ENCODE peak calls at places on chromosomes 16 and 17, in six cellular contexts. One of them, this sample, is unnamed.

GRCh38 chr16:69260019-69260418 is 51.1 kb upstream of the VPS4A start:
- DNase-seq in bronchial epithelial cell: no peak
- DNase-seq in tibial artery: no peak
- DNase-seq in WERI-Rb-1: no peak
- DNase-seq in H9: peak; percentile 29
- DNase-seq in cardiac muscle cell: no peak
- DNase-seq in this sample: no peak

GRCh38 chr16:53111078-53111776 is 56.4 kb downstream of the CHD9 start:
- DNase-seq in bronchial epithelial cell: no peak
- DNase-seq in tibial artery: no peak
- DNase-seq in WERI-Rb-1: no peak
- DNase-seq in H9: no peak
- DNase-seq in cardiac muscle cell: peak; percentile 45
- DNase-seq in this sample: no peak

GRCh38 chr17:20095366-20096080 is 86.4 kb downstream of the SPECC1 start:
- DNase-seq in bronchial epithelial cell: peak; percentile 38
- DNase-seq in tibial artery: peak; percentile 82
- DNase-seq in WERI-Rb-1: peak; percentile 77
- DNase-seq in H9: peak; percentile 84
- DNase-seq in cardiac muscle cell: peak; percentile 56
- DNase-seq in this sample: peak; percentile 60

GRCh38 chr16:89050868-89051311 is 42.8 kb upstream of the ACSF3 start:
- DNase-seq in bronchial epithelial cell: no peak
- DNase-seq in tibial artery: no peak
- DNase-seq in WERI-Rb-1: no peak
- DNase-seq in H9: no peak
- DNase-seq in cardiac muscle cell: no peak
- DNase-seq in this sample: no peak

GRCh38 chr16:83830091-83830768 is 22.5 kb downstream of the HSBP1 start:
- DNase-seq in bronchial epithelial cell: no peak
- DNase-seq in tibial artery: no peak
- DNase-seq in WERI-Rb-1: no peak
- DNase-seq in H9: no peak
- DNase-seq in cardiac muscle cell: no peak
- DNase-seq in this sample: no peak

GRCh38 chr17:31582151-31582907 is 190.9 kb downstream of the RAB11FIP4 start:
- DNase-seq in bronchial epithelial cell: no peak
- DNase-seq in tibial artery: peak; percentile 72
- DNase-seq in WERI-Rb-1: no peak
- DNase-seq in H9: peak; percentile 28
- DNase-seq in cardiac muscle cell: peak; percentile 77
- DNase-seq in this sample: no peak

GRCh38 chr16:47533744-47534292 is 72.7 kb downstream of the PHKB start:
- DNase-seq in bronchial epithelial cell: no peak
- DNase-seq in tibial artery: no peak
- DNase-seq in WERI-Rb-1: no peak
- DNase-seq in H9: no peak
- DNase-seq in cardiac muscle cell: no peak
- DNase-seq in this sample: no peak

GRCh38 chr16:19710991-19711545 is 7.0 kb downstream of the KNOP1 start:
- DNase-seq in bronchial epithelial cell: no peak
- DNase-seq in tibial artery: no peak
- DNase-seq in WERI-Rb-1: no peak
- DNase-seq in H9: no peak
- DNase-seq in cardiac muscle cell: no peak
- DNase-seq in this sample: no peak

GRCh38 chr17:38416840-38417209 is 11.4 kb upstream of the ARHGAP23 start:
- DNase-seq in bronchial epithelial cell: no peak
- DNase-seq in tibial artery: no peak
- DNase-seq in WERI-Rb-1: no peak
- DNase-seq in H9: no peak
- DNase-seq in cardiac muscle cell: peak; percentile 37
- DNase-seq in this sample: no peak

GRCh38 chr17:15348030-15348429 is 6.6 kb upstream of the TEKT3 start:
- DNase-seq in bronchial epithelial cell: peak; percentile 44
- DNase-seq in tibial artery: peak; percentile 29
- DNase-seq in WERI-Rb-1: no peak
- DNase-seq in H9: no peak
- DNase-seq in cardiac muscle cell: no peak
- DNase-seq in this sample: no peak

GRCh38 chr16:50632927-50633800 is 47.9 kb downstream of the SNX20 start:
- DNase-seq in bronchial epithelial cell: no peak
- DNase-seq in tibial artery: no peak
- DNase-seq in WERI-Rb-1: no peak
- DNase-seq in H9: no peak
- DNase-seq in cardiac muscle cell: no peak
- DNase-seq in this sample: no peak

GRCh38 chr17:8391711-8392110 is 5.9 kb downstream of the RNF222 start:
- DNase-seq in bronchial epithelial cell: peak; percentile 73
- DNase-seq in tibial artery: no peak
- DNase-seq in WERI-Rb-1: no peak
- DNase-seq in H9: peak; percentile 58
- DNase-seq in cardiac muscle cell: peak; percentile 29
- DNase-seq in this sample: no peak

GRCh38 chr16:11029948-11030347 is 85.6 kb downstream of the CLEC16A start:
- DNase-seq in bronchial epithelial cell: peak; percentile 68
- DNase-seq in tibial artery: no peak
- DNase-seq in WERI-Rb-1: no peak
- DNase-seq in H9: no peak
- DNase-seq in cardiac muscle cell: peak; percentile 17
- DNase-seq in this sample: no peak

GRCh38 chr16:56279132-56279531 is 87.8 kb downstream of the GNAO1 start:
- DNase-seq in bronchial epithelial cell: peak; percentile 4
- DNase-seq in tibial artery: no peak
- DNase-seq in WERI-Rb-1: no peak
- DNase-seq in H9: no peak
- DNase-seq in cardiac muscle cell: no peak
- DNase-seq in this sample: no peak

GRCh38 chr17:11296994-11297393 is 56.0 kb downstream of the SHISA6 start:
- DNase-seq in bronchial epithelial cell: peak; percentile 11
- DNase-seq in tibial artery: no peak
- DNase-seq in WERI-Rb-1: no peak
- DNase-seq in H9: no peak
- DNase-seq in cardiac muscle cell: no peak
- DNase-seq in this sample: no peak

GRCh38 chr17:41656249-41657023 is 32.1 kb upstream of the KRT17 start:
- DNase-seq in bronchial epithelial cell: no peak
- DNase-seq in tibial artery: no peak
- DNase-seq in WERI-Rb-1: no peak
- DNase-seq in H9: no peak
- DNase-seq in cardiac muscle cell: no peak
- DNase-seq in this sample: no peak

GRCh38 chr17:12580640-12581039 is 85.0 kb upstream of the MYOCD start:
- DNase-seq in bronchial epithelial cell: no peak
- DNase-seq in tibial artery: no peak
- DNase-seq in WERI-Rb-1: no peak
- DNase-seq in H9: no peak
- DNase-seq in cardiac muscle cell: no peak
- DNase-seq in this sample: no peak

GRCh38 chr16:61014869-61015268 is 1021.4 kb downstream of the CDH8 start:
- DNase-seq in bronchial epithelial cell: no peak
- DNase-seq in tibial artery: no peak
- DNase-seq in WERI-Rb-1: peak; percentile 6
- DNase-seq in H9: peak; percentile 57
- DNase-seq in cardiac muscle cell: no peak
- DNase-seq in this sample: peak; percentile 9

GRCh38 chr16:19710191-19710908 is 7.7 kb downstream of the KNOP1 start:
- DNase-seq in bronchial epithelial cell: no peak
- DNase-seq in tibial artery: no peak
- DNase-seq in WERI-Rb-1: no peak
- DNase-seq in H9: peak; percentile 41
- DNase-seq in cardiac muscle cell: no peak
- DNase-seq in this sample: no peak

GRCh38 chr16:2473999-2474876 is 689 bp upstream of the TBC1D24 start:
- DNase-seq in bronchial epithelial cell: no peak
- DNase-seq in tibial artery: no peak
- DNase-seq in WERI-Rb-1: peak; percentile 44
- DNase-seq in H9: peak; percentile 64
- DNase-seq in cardiac muscle cell: peak; percentile 39
- DNase-seq in this sample: peak; percentile 45

GRCh38 chr16:85428168-85428898 is 184.8 kb upstream of the GSE1 start:
- DNase-seq in bronchial epithelial cell: peak; percentile 20
- DNase-seq in tibial artery: peak; percentile 23
- DNase-seq in WERI-Rb-1: no peak
- DNase-seq in H9: peak; percentile 60
- DNase-seq in cardiac muscle cell: peak; percentile 34
- DNase-seq in this sample: peak; percentile 45

GRCh38 chr16:27225536-27226360 is 22.4 kb downstream of the KDM8 start:
- DNase-seq in bronchial epithelial cell: no peak
- DNase-seq in tibial artery: no peak
- DNase-seq in WERI-Rb-1: no peak
- DNase-seq in H9: no peak
- DNase-seq in cardiac muscle cell: no peak
- DNase-seq in this sample: no peak
- TF ChIP-seq CTCF in bronchial epithelial cell: peak; percentile 5
- TF ChIP-seq CTCF in tibial artery: no peak
- TF ChIP-seq CTCF in WERI-Rb-1: no peak
- TF ChIP-seq CTCF in H9: peak; percentile 20
- TF ChIP-seq CTCF in cardiac muscle cell: no peak
- TF ChIP-seq CTCF in this sample: no peak

GRCh38 chr16:82641336-82641984 is 14.7 kb downstream of the CDH13 start:
- DNase-seq in bronchial epithelial cell: peak; percentile 34
- DNase-seq in tibial artery: no peak
- DNase-seq in WERI-Rb-1: no peak
- DNase-seq in H9: no peak
- DNase-seq in cardiac muscle cell: peak; percentile 63
- DNase-seq in this sample: no peak
- TF ChIP-seq CTCF in bronchial epithelial cell: peak; percentile 21
- TF ChIP-seq CTCF in tibial artery: peak; percentile 17
- TF ChIP-seq CTCF in WERI-Rb-1: peak; percentile 8
- TF ChIP-seq CTCF in H9: peak; percentile 53
- TF ChIP-seq CTCF in cardiac muscle cell: peak; percentile 56
- TF ChIP-seq CTCF in this sample: no peak

DNA sequence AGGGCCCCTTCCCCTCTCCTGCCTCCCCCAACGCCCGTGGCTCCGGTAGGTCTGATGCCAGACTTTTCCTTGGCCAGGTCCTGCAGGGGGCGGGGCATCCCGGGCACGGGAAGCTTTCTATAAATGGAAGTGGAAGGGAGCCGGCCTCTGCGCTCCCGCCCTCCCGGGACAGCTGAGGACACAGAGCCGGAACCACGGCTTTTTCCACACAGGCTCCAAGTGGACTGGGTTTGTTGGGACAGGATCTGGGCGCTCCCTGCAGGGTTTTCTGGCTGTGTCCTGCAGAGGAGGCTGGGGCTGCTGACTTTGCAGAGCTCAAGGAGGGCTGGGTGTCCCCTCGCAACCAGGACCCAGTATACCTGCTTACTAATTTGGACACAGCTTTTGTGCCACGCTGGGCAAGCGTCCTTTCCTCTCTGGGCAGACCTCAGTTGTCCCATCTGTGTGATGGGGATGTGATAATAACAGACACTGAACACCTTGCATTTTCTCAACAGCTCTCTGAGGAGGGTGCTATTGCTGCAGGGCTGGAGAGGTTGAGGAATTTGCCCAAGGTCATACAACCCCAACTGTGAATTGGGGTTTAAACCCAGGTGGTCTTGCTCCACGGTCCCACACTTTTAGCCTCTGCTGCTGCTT is 1.8 kb downstream of the TNS4 start:
- DNase-seq in bronchial epithelial cell: peak; percentile 47
- DNase-seq in tibial artery: peak; percentile 89
- DNase-seq in WERI-Rb-1: peak; percentile 96
- DNase-seq in H9: peak; percentile 93
- DNase-seq in cardiac muscle cell: peak; percentile 90
- DNase-seq in this sample: peak; percentile 74
- TF ChIP-seq CTCF in bronchial epithelial cell: peak; percentile 6
- TF ChIP-seq CTCF in tibial artery: no peak
- TF ChIP-seq CTCF in WERI-Rb-1: no peak
- TF ChIP-seq CTCF in H9: peak; percentile 11
- TF ChIP-seq CTCF in cardiac muscle cell: peak; percentile 4
- TF ChIP-seq CTCF in this sample: no peak

GRCh38 chr17:3381957-3382356 is 4.2 kb downstream of the OR3A2 start:
- DNase-seq in bronchial epithelial cell: no peak
- DNase-seq in tibial artery: no peak
- DNase-seq in WERI-Rb-1: no peak
- DNase-seq in H9: no peak
- DNase-seq in cardiac muscle cell: no peak
- DNase-seq in this sample: no peak
- TF ChIP-seq CTCF in bronchial epithelial cell: no peak
- TF ChIP-seq CTCF in tibial artery: no peak
- TF ChIP-seq CTCF in WERI-Rb-1: no peak
- TF ChIP-seq CTCF in H9: no peak
- TF ChIP-seq CTCF in cardiac muscle cell: no peak
- TF ChIP-seq CTCF in this sample: no peak

DNA sequence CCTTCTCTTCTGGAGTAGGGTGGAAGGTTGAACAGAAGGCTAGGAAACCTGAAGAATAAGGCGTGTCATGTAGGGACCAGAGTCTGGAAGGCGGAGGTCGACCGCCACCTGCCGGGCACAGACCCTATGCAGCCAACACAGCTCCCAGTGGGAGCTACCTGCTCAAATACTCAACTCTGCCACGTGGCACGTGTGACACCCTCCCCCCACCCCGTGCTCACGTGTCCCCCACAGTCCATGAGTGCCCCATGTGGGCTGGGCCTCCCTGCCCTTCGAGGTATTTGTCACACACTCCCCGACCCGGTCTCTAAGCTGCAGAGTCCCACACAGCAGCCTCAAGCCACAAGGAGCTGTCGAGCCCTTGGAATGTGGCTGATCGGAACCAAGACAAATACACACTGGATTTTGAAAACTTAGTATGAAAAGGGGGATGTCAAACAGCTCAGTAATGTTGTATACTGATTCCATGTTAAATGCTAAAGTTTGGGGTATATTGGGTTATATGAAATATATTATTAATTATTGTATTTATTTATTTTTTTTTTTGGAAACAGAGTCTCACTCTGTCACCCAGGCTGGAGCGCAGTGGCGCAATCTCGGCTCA is 11.7 kb downstream of the HID1 start:
- DNase-seq in bronchial epithelial cell: peak; percentile 52
- DNase-seq in tibial artery: no peak
- DNase-seq in WERI-Rb-1: peak; percentile 96
- DNase-seq in H9: peak; percentile 93
- DNase-seq in cardiac muscle cell: peak; percentile 54
- DNase-seq in this sample: peak; percentile 61
- TF ChIP-seq CTCF in bronchial epithelial cell: peak; percentile 79
- TF ChIP-seq CTCF in tibial artery: no peak
- TF ChIP-seq CTCF in WERI-Rb-1: peak; percentile 99
- TF ChIP-seq CTCF in H9: peak; percentile 86
- TF ChIP-seq CTCF in cardiac muscle cell: peak; percentile 54
- TF ChIP-seq CTCF in this sample: peak; percentile 44

GRCh38 chr17:14351493-14351892 is 50.6 kb downstream of the HS3ST3B1 start:
- DNase-seq in bronchial epithelial cell: no peak
- DNase-seq in tibial artery: no peak
- DNase-seq in WERI-Rb-1: no peak
- DNase-seq in H9: no peak
- DNase-seq in cardiac muscle cell: no peak
- DNase-seq in this sample: no peak

GRCh38 chr17:14352139-14352538 is 51.3 kb downstream of the HS3ST3B1 start:
- DNase-seq in bronchial epithelial cell: no peak
- DNase-seq in tibial artery: no peak
- DNase-seq in WERI-Rb-1: peak; percentile 64
- DNase-seq in H9: no peak
- DNase-seq in cardiac muscle cell: no peak
- DNase-seq in this sample: no peak

GRCh38 chr17:14341866-14342265 is 41.0 kb downstream of the HS3ST3B1 start:
- DNase-seq in bronchial epithelial cell: no peak
- DNase-seq in tibial artery: no peak
- DNase-seq in WERI-Rb-1: peak; percentile 90
- DNase-seq in H9: no peak
- DNase-seq in cardiac muscle cell: peak; percentile 51
- DNase-seq in this sample: no peak

GRCh38 chr17:14340968-14341412 is 40.1 kb downstream of the HS3ST3B1 start:
- DNase-seq in bronchial epithelial cell: no peak
- DNase-seq in tibial artery: no peak
- DNase-seq in WERI-Rb-1: peak; percentile 63
- DNase-seq in H9: no peak
- DNase-seq in cardiac muscle cell: no peak
- DNase-seq in this sample: no peak

GRCh38 chr17:14346801-14347200 is 45.9 kb downstream of the HS3ST3B1 start:
- DNase-seq in bronchial epithelial cell: no peak
- DNase-seq in tibial artery: no peak
- DNase-seq in WERI-Rb-1: no peak
- DNase-seq in H9: no peak
- DNase-seq in cardiac muscle cell: no peak
- DNase-seq in this sample: no peak
- TF ChIP-seq CTCF in bronchial epithelial cell: no peak
- TF ChIP-seq CTCF in tibial artery: no peak
- TF ChIP-seq CTCF in WERI-Rb-1: no peak
- TF ChIP-seq CTCF in H9: no peak
- TF ChIP-seq CTCF in cardiac muscle cell: no peak
- TF ChIP-seq CTCF in this sample: no peak

This sample was measured in endothelial cell.